ENCODE peak calls at places on chromosomes 4 and X, in eight cellular contexts. U, F, E, M, O, S, B and K are unnamed samples.

GRCh38 chr4:159946983-159947645 is 844.2 kb downstream of the RAPGEF2 start:
- DNase-seq in E (peak; percentile 35), B (peak; percentile 68), M (no peak), U (peak; percentile 13), O (no peak), F (no peak), S (no peak), K (no peak)

GRCh38 chr4:112361181-112361791 is 64.1 kb downstream of the ALPK1 start:
- DNase-seq in O (peak; percentile 48), M (no peak), U (peak; percentile 29), B (peak; percentile 4), E (no peak), S (no peak), F (peak; percentile 13), K (no peak)

GRCh38 chrX:110846071-110846470 is 50.5 kb upstream of the CHRDL1 start:
- DNase-seq in O (no peak), E (no peak), F (no peak), M (no peak), B (peak; percentile 38), S (no peak), U (no peak), K (no peak)

GRCh38 chr4:105186701-105187158 is 40.1 kb downstream of the TET2 start:
- DNase-seq in B (peak; percentile 67), O (no peak), U (no peak), F (no peak), S (no peak), M (no peak), E (no peak), K (no peak)

GRCh38 chrX:150508461-150509367 is 59.7 kb upstream of the MTM1 start:
- DNase-seq in F (no peak), S (no peak), M (peak; percentile 77), O (no peak), E (no peak), U (no peak), B (peak; percentile 28), K (no peak)

GRCh38 chrX:78595901-78596502 is 63.1 kb downstream of the RTL3 start:
- DNase-seq in E (no peak), U (no peak), F (no peak), O (peak; percentile 35), B (peak; percentile 52), S (no peak), M (peak; percentile 17), K (no peak)

GRCh38 chrX:47662144-47662657 is 3.2 kb upstream of the UXT start:
- DNase-seq in O (peak; percentile 73), S (no peak), M (peak; percentile 24), U (no peak), B (peak; percentile 98), F (no peak), E (peak; percentile 35), K (no peak)

GRCh38 chrX:111244238-111244750 is 26.0 kb downstream of the CAPN6 start:
- DNase-seq in M (no peak), U (no peak), S (no peak), B (peak; percentile 26), F (no peak), E (no peak), O (no peak), K (no peak)

GRCh38 chrX:13717697-13718483 is 16.5 kb downstream of the TRAPPC2 start:
- DNase-seq in U (no peak), B (peak; percentile 76), O (no peak), S (no peak), E (no peak), M (peak; percentile 38), F (no peak), K (no peak)

GRCh38 chrX:52271212-52271611 is 86.5 kb downstream of the MAGED4 start:
- DNase-seq in B (peak; percentile 15), M (no peak), S (no peak), O (peak; percentile 8), F (no peak), U (no peak), E (no peak), K (no peak)
- TF ChIP-seq CTCF in B (peak; percentile 39), M (no peak), S (peak; percentile 28), O (no peak), F (no peak), U (peak; percentile 44), E (no peak), K (no peak)

GRCh38 chrX:135625995-135626394 is 87.4 kb upstream of the CT45A1 start:
- DNase-seq in B (peak; percentile 9), U (no peak), M (no peak), O (no peak), E (no peak), S (no peak), F (no peak), K (no peak)
- TF ChIP-seq CTCF in B (no peak), U (peak; percentile 12), M (no peak), O (no peak), E (peak; percentile 51), S (peak; percentile 61), F (no peak), K (no peak)

GRCh38 chrX:96837808-96838207 is 45.9 kb upstream of the RPA4 start:
- DNase-seq in F (no peak), O (no peak), M (no peak), E (peak; percentile 74), U (no peak), S (no peak), B (peak; percentile 10), K (no peak)

GRCh38 chrX:96841325-96841724 is 42.4 kb upstream of the RPA4 start:
- DNase-seq in E (no peak), O (no peak), F (no peak), S (no peak), M (no peak), U (no peak), B (no peak), K (no peak)

GRCh38 chrX:96846841-96847240 is 36.9 kb upstream of the RPA4 start:
- DNase-seq in U (no peak), B (no peak), E (no peak), M (no peak), F (no peak), O (no peak), S (no peak), K (no peak)

DNA sequence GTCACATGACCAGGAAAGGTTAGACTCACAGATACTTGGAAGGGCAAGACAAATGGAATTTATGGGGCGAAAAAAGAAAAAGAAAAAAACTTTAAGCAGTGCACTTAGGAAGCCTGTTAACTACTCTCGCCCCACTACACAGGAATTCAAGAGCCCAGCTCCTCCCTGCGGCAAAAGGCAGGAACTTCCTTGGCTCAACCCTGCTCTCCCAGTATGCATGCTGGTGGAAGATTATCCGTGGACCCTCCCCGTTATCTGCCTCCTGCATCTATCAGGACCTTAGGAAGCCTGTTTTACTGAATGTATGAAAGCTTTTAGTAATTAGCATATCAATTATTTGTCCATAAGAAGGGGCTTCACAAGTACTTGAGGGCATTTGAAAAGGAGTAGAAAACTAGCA is 40.1 kb upstream of the RPA4 start:
- DNase-seq in U (no peak), O (no peak), B (no peak), E (no peak), M (no peak), F (no peak), S (no peak), K (no peak)
- TF ChIP-seq CTCF in U (no peak), O (no peak), B (no peak), E (no peak), M (no peak), F (no peak), S (peak; percentile 43), K (no peak)

GRCh38 chr4:187383181-187383580 is 612.4 kb upstream of the ZFP42 start:
- DNase-seq in M (no peak), S (no peak), E (no peak), F (no peak), B (no peak), U (no peak), O (no peak), K (no peak)

GRCh38 chr4:187378441-187378840 is 617.1 kb upstream of the ZFP42 start:
- DNase-seq in B (no peak), E (no peak), S (no peak), M (no peak), O (no peak), F (no peak), U (no peak), K (no peak)

GRCh38 chr4:187380181-187380581 is 615.4 kb upstream of the ZFP42 start:
- DNase-seq in B (peak; percentile 1), O (no peak), S (no peak), M (no peak), E (no peak), U (no peak), F (no peak), K (no peak)
- TF ChIP-seq CTCF in B (peak; percentile 8), O (no peak), S (peak; percentile 28), M (no peak), E (peak; percentile 32), U (no peak), F (no peak), K (no peak)